ENCODE peak calls at places on chromosome 9, in ten cellular contexts. One of them, this sample, is unnamed.

GRCh38 chr9:16385590-16386578 is 484.6 kb downstream of the BNC2 start:
- DNase-seq in stimulated activated naive CD8-positive, alpha-beta T cell treated with anti-CD3 and anti-CD28 coated beads, Interleukin-15, Interleukin-2, amounts not matched to agents 100 U/mL and 50 U/mL, for 24 hours: no peak
- DNase-seq in fibroblast of lung: peak; percentile 80
- DNase-seq in A172: peak; percentile 53
- DNase-seq in neural crest cell: no peak
- DNase-seq in aorta: no peak
- DNase-seq in EL: peak; percentile 83
- DNase-seq in thyroid gland: no peak
- DNase-seq in T-helper 2 cell: no peak
- DNase-seq in effector CD4-positive, alpha-beta T cell: no peak
- DNase-seq in this sample: peak; percentile 87

GRCh38 chr9:91500509-91501011 is 76.9 kb upstream of the NFIL3 start:
- DNase-seq in stimulated activated naive CD8-positive, alpha-beta T cell treated with anti-CD3 and anti-CD28 coated beads, Interleukin-15, Interleukin-2, amounts not matched to agents 100 U/mL and 50 U/mL, for 24 hours: no peak
- DNase-seq in fibroblast of lung: peak; percentile 81
- DNase-seq in A172: peak; percentile 96
- DNase-seq in neural crest cell: no peak
- DNase-seq in aorta: peak; percentile 49
- DNase-seq in EL: peak; percentile 82
- DNase-seq in thyroid gland: no peak
- DNase-seq in T-helper 2 cell: no peak
- DNase-seq in effector CD4-positive, alpha-beta T cell: no peak
- DNase-seq in this sample: peak; percentile 85

GRCh38 chr9:131817627-131818026 is 77.8 kb upstream of the RAPGEF1 start:
- DNase-seq in stimulated activated naive CD8-positive, alpha-beta T cell treated with anti-CD3 and anti-CD28 coated beads, Interleukin-15, Interleukin-2, amounts not matched to agents 100 U/mL and 50 U/mL, for 24 hours: no peak
- DNase-seq in fibroblast of lung: no peak
- DNase-seq in A172: no peak
- DNase-seq in neural crest cell: no peak
- DNase-seq in aorta: no peak
- DNase-seq in EL: no peak
- DNase-seq in thyroid gland: no peak
- DNase-seq in T-helper 2 cell: no peak
- DNase-seq in effector CD4-positive, alpha-beta T cell: no peak
- DNase-seq in this sample: no peak

GRCh38 chr9:4937436-4937835 is 47.6 kb upstream of the JAK2 start:
- DNase-seq in stimulated activated naive CD8-positive, alpha-beta T cell treated with anti-CD3 and anti-CD28 coated beads, Interleukin-15, Interleukin-2, amounts not matched to agents 100 U/mL and 50 U/mL, for 24 hours: no peak
- DNase-seq in fibroblast of lung: no peak
- DNase-seq in A172: no peak
- DNase-seq in neural crest cell: no peak
- DNase-seq in aorta: no peak
- DNase-seq in EL: no peak
- DNase-seq in thyroid gland: no peak
- DNase-seq in T-helper 2 cell: no peak
- DNase-seq in effector CD4-positive, alpha-beta T cell: no peak
- DNase-seq in this sample: no peak

GRCh38 chr9:93183663-93184438 is at the start of gene WNK2:
- DNase-seq in stimulated activated naive CD8-positive, alpha-beta T cell treated with anti-CD3 and anti-CD28 coated beads, Interleukin-15, Interleukin-2, amounts not matched to agents 100 U/mL and 50 U/mL, for 24 hours: peak; percentile 55
- DNase-seq in fibroblast of lung: peak; percentile 9
- DNase-seq in A172: no peak
- DNase-seq in neural crest cell: no peak
- DNase-seq in aorta: no peak
- DNase-seq in EL: no peak
- DNase-seq in thyroid gland: peak; percentile 34
- DNase-seq in T-helper 2 cell: peak; percentile 25
- DNase-seq in effector CD4-positive, alpha-beta T cell: no peak
- DNase-seq in this sample: peak; percentile 16

GRCh38 chr9:75712690-75713089 is 177.8 kb upstream of the PCSK5 start:
- DNase-seq in stimulated activated naive CD8-positive, alpha-beta T cell treated with anti-CD3 and anti-CD28 coated beads, Interleukin-15, Interleukin-2, amounts not matched to agents 100 U/mL and 50 U/mL, for 24 hours: no peak
- DNase-seq in fibroblast of lung: no peak
- DNase-seq in A172: no peak
- DNase-seq in neural crest cell: no peak
- DNase-seq in aorta: no peak
- DNase-seq in EL: no peak
- DNase-seq in thyroid gland: peak; percentile 21
- DNase-seq in T-helper 2 cell: no peak
- DNase-seq in effector CD4-positive, alpha-beta T cell: no peak
- DNase-seq in this sample: no peak

GRCh38 chr9:16551692-16552091 is 318.8 kb downstream of the BNC2 start:
- DNase-seq in stimulated activated naive CD8-positive, alpha-beta T cell treated with anti-CD3 and anti-CD28 coated beads, Interleukin-15, Interleukin-2, amounts not matched to agents 100 U/mL and 50 U/mL, for 24 hours: no peak
- DNase-seq in fibroblast of lung: no peak
- DNase-seq in A172: no peak
- DNase-seq in neural crest cell: no peak
- DNase-seq in aorta: no peak
- DNase-seq in EL: no peak
- DNase-seq in thyroid gland: peak; percentile 42
- DNase-seq in T-helper 2 cell: no peak
- DNase-seq in effector CD4-positive, alpha-beta T cell: no peak
- DNase-seq in this sample: no peak

GRCh38 chr9:132793606-132794580 is 84.2 kb downstream of the AK8 start:
- DNase-seq in stimulated activated naive CD8-positive, alpha-beta T cell treated with anti-CD3 and anti-CD28 coated beads, Interleukin-15, Interleukin-2, amounts not matched to agents 100 U/mL and 50 U/mL, for 24 hours: no peak
- DNase-seq in fibroblast of lung: no peak
- DNase-seq in A172: no peak
- DNase-seq in neural crest cell: no peak
- DNase-seq in aorta: no peak
- DNase-seq in EL: no peak
- DNase-seq in thyroid gland: no peak
- DNase-seq in T-helper 2 cell: no peak
- DNase-seq in effector CD4-positive, alpha-beta T cell: no peak
- DNase-seq in this sample: no peak

GRCh38 chr9:132784286-132784820 is 93.7 kb downstream of the AK8 start:
- DNase-seq in stimulated activated naive CD8-positive, alpha-beta T cell treated with anti-CD3 and anti-CD28 coated beads, Interleukin-15, Interleukin-2, amounts not matched to agents 100 U/mL and 50 U/mL, for 24 hours: no peak
- DNase-seq in fibroblast of lung: no peak
- DNase-seq in A172: no peak
- DNase-seq in neural crest cell: no peak
- DNase-seq in aorta: no peak
- DNase-seq in EL: no peak
- DNase-seq in thyroid gland: no peak
- DNase-seq in T-helper 2 cell: no peak
- DNase-seq in effector CD4-positive, alpha-beta T cell: no peak
- DNase-seq in this sample: no peak

GRCh38 chr9:4864234-4864661 is 71.5 kb downstream of the RCL1 start:
- DNase-seq in stimulated activated naive CD8-positive, alpha-beta T cell treated with anti-CD3 and anti-CD28 coated beads, Interleukin-15, Interleukin-2, amounts not matched to agents 100 U/mL and 50 U/mL, for 24 hours: no peak
- DNase-seq in fibroblast of lung: no peak
- DNase-seq in A172: no peak
- DNase-seq in neural crest cell: no peak
- DNase-seq in aorta: no peak
- DNase-seq in EL: no peak
- DNase-seq in thyroid gland: no peak
- DNase-seq in T-helper 2 cell: no peak
- DNase-seq in effector CD4-positive, alpha-beta T cell: no peak
- DNase-seq in this sample: no peak

GRCh38 chr9:121727295-121728028 is 76.0 kb downstream of the DAB2IP start:
- DNase-seq in stimulated activated naive CD8-positive, alpha-beta T cell treated with anti-CD3 and anti-CD28 coated beads, Interleukin-15, Interleukin-2, amounts not matched to agents 100 U/mL and 50 U/mL, for 24 hours: no peak
- DNase-seq in fibroblast of lung: no peak
- DNase-seq in A172: no peak
- DNase-seq in neural crest cell: no peak
- DNase-seq in aorta: no peak
- DNase-seq in EL: no peak
- DNase-seq in thyroid gland: no peak
- DNase-seq in T-helper 2 cell: no peak
- DNase-seq in effector CD4-positive, alpha-beta T cell: no peak
- DNase-seq in this sample: peak; percentile 44

This sample was measured in cardiac muscle cell.